ENCODE peak calls at places on chromosomes 3 and 15, in five cellular contexts. One of them, this sample, is unnamed.

GRCh38 chr3:60217156-60217911 is 1033.9 kb downstream of the FHIT start:
- DNase-seq in colonic mucosa: no peak
- DNase-seq in NCI-H460: no peak
- DNase-seq in GM23338: peak
- DNase-seq in activated naive CD4-positive, alpha-beta T cell: no peak
- DNase-seq in this sample: no peak

GRCh38 chr3:149494022-149494758 is 19.7 kb downstream of the TM4SF4 start:
- DNase-seq in colonic mucosa: peak
- DNase-seq in NCI-H460: peak
- DNase-seq in GM23338: peak
- DNase-seq in activated naive CD4-positive, alpha-beta T cell: no peak
- DNase-seq in this sample: peak

GRCh38 chr3:60262546-60262945 is 988.7 kb downstream of the FHIT start:
- DNase-seq in colonic mucosa: no peak
- DNase-seq in NCI-H460: no peak
- DNase-seq in GM23338: no peak
- DNase-seq in activated naive CD4-positive, alpha-beta T cell: no peak
- DNase-seq in this sample: no peak

GRCh38 chr3:39960515-39961403 is 151.3 kb downstream of the MYRIP start:
- DNase-seq in colonic mucosa: no peak
- DNase-seq in NCI-H460: no peak
- DNase-seq in GM23338: no peak
- DNase-seq in activated naive CD4-positive, alpha-beta T cell: no peak
- DNase-seq in this sample: peak

GRCh38 chr15:80875568-80875967 is 96.4 kb downstream of the CEMIP start:
- DNase-seq in colonic mucosa: no peak
- DNase-seq in NCI-H460: no peak
- DNase-seq in GM23338: no peak
- DNase-seq in activated naive CD4-positive, alpha-beta T cell: no peak
- DNase-seq in this sample: no peak

GRCh38 chr3:112114558-112115160 is 18.4 kb downstream of the GCSAM start:
- DNase-seq in colonic mucosa: no peak
- DNase-seq in NCI-H460: no peak
- DNase-seq in GM23338: no peak
- DNase-seq in activated naive CD4-positive, alpha-beta T cell: no peak
- DNase-seq in this sample: no peak

GRCh38 chr3:192496951-192497350 is 230.4 kb downstream of the FGF12 start:
- DNase-seq in colonic mucosa: no peak
- DNase-seq in NCI-H460: no peak
- DNase-seq in GM23338: no peak
- DNase-seq in activated naive CD4-positive, alpha-beta T cell: no peak
- DNase-seq in this sample: no peak

GRCh38 chr3:187841552-187841951 is 96.3 kb upstream of the BCL6 start:
- DNase-seq in colonic mucosa: no peak
- DNase-seq in NCI-H460: no peak
- DNase-seq in GM23338: no peak
- DNase-seq in activated naive CD4-positive, alpha-beta T cell: no peak
- DNase-seq in this sample: no peak

GRCh38 chr15:25171856-25172687 is 217.3 kb downstream of the SNRPN start:
- DNase-seq in colonic mucosa: peak
- DNase-seq in NCI-H460: no peak
- DNase-seq in GM23338: no peak
- DNase-seq in activated naive CD4-positive, alpha-beta T cell: no peak
- DNase-seq in this sample: no peak

GRCh38 chr3:39166134-39166710 is 12.8 kb upstream of the CSRNP1 start:
- DNase-seq in colonic mucosa: no peak
- DNase-seq in NCI-H460: no peak
- DNase-seq in GM23338: no peak
- DNase-seq in activated naive CD4-positive, alpha-beta T cell: no peak
- DNase-seq in this sample: peak

GRCh38 chr3:9110316-9110715 is 139.1 kb downstream of the SRGAP3 start:
- DNase-seq in colonic mucosa: no peak
- DNase-seq in NCI-H460: no peak
- DNase-seq in GM23338: no peak
- DNase-seq in activated naive CD4-positive, alpha-beta T cell: no peak
- DNase-seq in this sample: no peak

GRCh38 chr3:157088506-157089454 is 71.2 kb downstream of the CCNL1 start:
- DNase-seq in colonic mucosa: peak
- DNase-seq in NCI-H460: peak
- DNase-seq in GM23338: peak
- DNase-seq in activated naive CD4-positive, alpha-beta T cell: no peak
- DNase-seq in this sample: peak

GRCh38 chr15:65541231-65541630 is 11.0 kb downstream of the HACD3 start:
- DNase-seq in colonic mucosa: no peak
- DNase-seq in NCI-H460: no peak
- DNase-seq in GM23338: no peak
- DNase-seq in activated naive CD4-positive, alpha-beta T cell: no peak
- DNase-seq in this sample: no peak

GRCh38 chr3:62587169-62587568 is 213.8 kb upstream of the FEZF2 start:
- DNase-seq in colonic mucosa: no peak
- DNase-seq in NCI-H460: no peak
- DNase-seq in GM23338: no peak
- DNase-seq in activated naive CD4-positive, alpha-beta T cell: no peak
- DNase-seq in this sample: peak

GRCh38 chr15:69743091-69743490 is 290.5 kb downstream of the RPLP1 start:
- DNase-seq in colonic mucosa: no peak
- DNase-seq in NCI-H460: no peak
- DNase-seq in GM23338: no peak
- DNase-seq in activated naive CD4-positive, alpha-beta T cell: no peak
- DNase-seq in this sample: no peak

GRCh38 chr3:10515396-10515795 is 10.0 kb upstream of the ATP2B2 start:
- DNase-seq in colonic mucosa: no peak
- DNase-seq in NCI-H460: no peak
- DNase-seq in GM23338: no peak
- DNase-seq in activated naive CD4-positive, alpha-beta T cell: no peak
- DNase-seq in this sample: no peak

GRCh38 chr3:105801397-105801796 is 67.4 kb downstream of the CBLB start:
- DNase-seq in colonic mucosa: no peak
- DNase-seq in NCI-H460: no peak
- DNase-seq in GM23338: no peak
- DNase-seq in activated naive CD4-positive, alpha-beta T cell: no peak
- DNase-seq in this sample: no peak

GRCh38 chr3:39379778-39380155 is 3.4 kb upstream of the SLC25A38 start:
- DNase-seq in colonic mucosa: no peak
- DNase-seq in NCI-H460: no peak
- DNase-seq in GM23338: no peak
- DNase-seq in activated naive CD4-positive, alpha-beta T cell: no peak
- DNase-seq in this sample: no peak

GRCh38 chr15:70253461-70254156 is 155.9 kb upstream of the TLE3 start:
- DNase-seq in colonic mucosa: no peak
- DNase-seq in NCI-H460: no peak
- DNase-seq in GM23338: no peak
- DNase-seq in activated naive CD4-positive, alpha-beta T cell: no peak
- DNase-seq in this sample: no peak

GRCh38 chr3:21274000-21274671 is 476.9 kb downstream of the ZNF385D start:
- DNase-seq in colonic mucosa: no peak
- DNase-seq in NCI-H460: no peak
- DNase-seq in GM23338: no peak
- DNase-seq in activated naive CD4-positive, alpha-beta T cell: no peak
- DNase-seq in this sample: no peak

GRCh38 chr3:27174530-27174929 is 194.7 kb downstream of the NEK10 start:
- DNase-seq in colonic mucosa: no peak
- DNase-seq in NCI-H460: no peak
- DNase-seq in GM23338: peak
- DNase-seq in activated naive CD4-positive, alpha-beta T cell: no peak
- DNase-seq in this sample: no peak

GRCh38 chr15:72445426-72445825 is 28.7 kb upstream of the ARIH1 start:
- DNase-seq in colonic mucosa: no peak
- DNase-seq in NCI-H460: no peak
- DNase-seq in GM23338: no peak
- DNase-seq in activated naive CD4-positive, alpha-beta T cell: no peak
- DNase-seq in this sample: no peak

GRCh38 chr15:96051598-96051997 is 278.9 kb upstream of the NR2F2 start:
- DNase-seq in colonic mucosa: no peak
- DNase-seq in NCI-H460: no peak
- DNase-seq in GM23338: no peak
- DNase-seq in activated naive CD4-positive, alpha-beta T cell: no peak
- DNase-seq in this sample: no peak

GRCh38 chr3:125069968-125070745 is 14.4 kb upstream of the HEG1 start:
- DNase-seq in colonic mucosa: no peak
- DNase-seq in NCI-H460: no peak
- DNase-seq in GM23338: no peak
- DNase-seq in activated naive CD4-positive, alpha-beta T cell: no peak
- DNase-seq in this sample: no peak

GRCh38 chr15:27358751-27359434 is 387.9 kb downstream of the GABRG3 start:
- DNase-seq in colonic mucosa: no peak
- DNase-seq in NCI-H460: peak
- DNase-seq in GM23338: peak
- DNase-seq in activated naive CD4-positive, alpha-beta T cell: no peak
- DNase-seq in this sample: no peak

GRCh38 chr3:101065962-101066361 is 72.7 kb upstream of the ABI3BP start:
- DNase-seq in colonic mucosa: no peak
- DNase-seq in NCI-H460: peak
- DNase-seq in GM23338: no peak
- DNase-seq in activated naive CD4-positive, alpha-beta T cell: no peak
- DNase-seq in this sample: peak

GRCh38 chr3:155019576-155019975 is 60.5 kb upstream of the MME start:
- DNase-seq in colonic mucosa: peak
- DNase-seq in NCI-H460: no peak
- DNase-seq in GM23338: no peak
- DNase-seq in activated naive CD4-positive, alpha-beta T cell: no peak
- DNase-seq in this sample: no peak

GRCh38 chr15:48406911-48407310 is 75.7 kb downstream of the DUT start:
- DNase-seq in colonic mucosa: no peak
- DNase-seq in NCI-H460: no peak
- DNase-seq in GM23338: peak
- DNase-seq in activated naive CD4-positive, alpha-beta T cell: no peak
- DNase-seq in this sample: no peak

GRCh38 chr3:71728632-71729342 is 3.6 kb upstream of the EIF4E3 start:
- DNase-seq in colonic mucosa: no peak
- DNase-seq in NCI-H460: no peak
- DNase-seq in GM23338: peak
- DNase-seq in activated naive CD4-positive, alpha-beta T cell: no peak
- DNase-seq in this sample: no peak

GRCh38 chr3:115982121-115982520 is 358.8 kb downstream of the GAP43 start:
- DNase-seq in colonic mucosa: no peak
- DNase-seq in NCI-H460: no peak
- DNase-seq in GM23338: no peak
- DNase-seq in activated naive CD4-positive, alpha-beta T cell: no peak
- DNase-seq in this sample: no peak

GRCh38 chr3:51422211-51422610 is 31.1 kb downstream of the RBM15B start:
- DNase-seq in colonic mucosa: no peak
- DNase-seq in NCI-H460: no peak
- DNase-seq in GM23338: no peak
- DNase-seq in activated naive CD4-positive, alpha-beta T cell: no peak
- DNase-seq in this sample: peak

GRCh38 chr15:68386587-68387287 is 45.2 kb downstream of the ITGA11 start:
- DNase-seq in colonic mucosa: peak
- DNase-seq in NCI-H460: no peak
- DNase-seq in GM23338: no peak
- DNase-seq in activated naive CD4-positive, alpha-beta T cell: no peak
- DNase-seq in this sample: no peak

GRCh38 chr15:53437985-53438841 is 321.2 kb downstream of the WDR72 start:
- DNase-seq in colonic mucosa: no peak
- DNase-seq in NCI-H460: no peak
- DNase-seq in GM23338: no peak
- DNase-seq in activated naive CD4-positive, alpha-beta T cell: no peak
- DNase-seq in this sample: no peak

GRCh38 chr15:49706805-49707204 is 86.0 kb downstream of the DTWD1 start:
- DNase-seq in colonic mucosa: no peak
- DNase-seq in NCI-H460: no peak
- DNase-seq in GM23338: no peak
- DNase-seq in activated naive CD4-positive, alpha-beta T cell: no peak
- DNase-seq in this sample: no peak

GRCh38 chr3:143343031-143343430 is 223.5 kb downstream of the CHST2 start:
- DNase-seq in colonic mucosa: no peak
- DNase-seq in NCI-H460: no peak
- DNase-seq in GM23338: no peak
- DNase-seq in activated naive CD4-positive, alpha-beta T cell: no peak
- DNase-seq in this sample: peak

GRCh38 chr15:83919319-83919830 is 265.5 kb downstream of the ADAMTSL3 start:
- DNase-seq in colonic mucosa: no peak
- DNase-seq in NCI-H460: no peak
- DNase-seq in GM23338: no peak
- DNase-seq in activated naive CD4-positive, alpha-beta T cell: no peak
- DNase-seq in this sample: no peak

GRCh38 chr15:74227968-74228722 is 8.0 kb upstream of the CCDC33 start:
- DNase-seq in colonic mucosa: peak
- DNase-seq in NCI-H460: no peak
- DNase-seq in GM23338: no peak
- DNase-seq in activated naive CD4-positive, alpha-beta T cell: no peak
- DNase-seq in this sample: peak

This sample was measured in dermis blood vessel endothelial cell.